ENCODE peak calls at places on chromosomes 11 and 22, in four cellular contexts. Z is keratinocyte, A is lung, U is astrocyte of the spinal cord. O is an unnamed sample.

GRCh38 chr22:38309614-38310517 is 7.4 kb downstream of the CSNK1E start:
- DNase-seq in Z (no peak), A (no peak), U (no peak), O (peak; percentile 31)

GRCh38 chr22:29044657-29045176 is 16.9 kb downstream of the C22orf31 start:
- DNase-seq in Z (no peak), A (no peak), U (peak; percentile 78), O (peak; percentile 63)

GRCh38 chr11:93444671-93445073 is 98.5 kb downstream of the SMCO4 start:
- DNase-seq in Z (no peak), A (no peak), U (peak; percentile 55), O (no peak)

GRCh38 chr11:46431211-46431610 is 39.6 kb upstream of the CHRM4 start:
- DNase-seq in Z (no peak), A (no peak), U (no peak), O (no peak)

GRCh38 chr11:130522284-130522961 is 74.0 kb downstream of the ADAMTS15 start:
- DNase-seq in Z (peak; percentile 35), A (peak; percentile 76), U (peak; percentile 93), O (peak; percentile 91)

GRCh38 chr22:25403752-25404471 is 160.6 kb upstream of the GRK3 start:
- DNase-seq in Z (no peak), A (no peak), U (peak; percentile 25), O (peak; percentile 44)

GRCh38 chr11:64095949-64096348 is 60.2 kb downstream of the FLRT1 start:
- DNase-seq in Z (no peak), A (no peak), U (no peak), O (no peak)

GRCh38 chr11:76701701-76702100 is 31.2 kb upstream of the LRRC32 start:
- DNase-seq in Z (no peak), A (no peak), U (peak; percentile 40), O (peak; percentile 57)

GRCh38 chr11:76669901-76670474 is 559 bp downstream of the LRRC32 start:
- DNase-seq in Z (no peak), A (no peak), U (peak; percentile 65), O (peak; percentile 91)

GRCh38 chr11:94909371-94909820 is 64.0 kb downstream of the CWC15 start:
- DNase-seq in Z (no peak), A (no peak), U (peak; percentile 38), O (no peak)

GRCh38 chr11:125968363-125968762 is 22.5 kb downstream of the VSIG10L2 start:
- DNase-seq in Z (peak; percentile 38), A (no peak), U (no peak), O (peak; percentile 14)

GRCh38 chr11:33329705-33330329 is 72.6 kb downstream of the HIPK3 start:
- DNase-seq in Z (peak; percentile 15), A (no peak), U (peak; percentile 73), O (peak; percentile 84)

GRCh38 chr22:47328550-47329243 is 566.2 kb downstream of the TBC1D22A start:
- DNase-seq in Z (peak; percentile 11), A (no peak), U (peak; percentile 97), O (peak; percentile 70)

GRCh38 chr22:43530864-43531201 is 119.0 kb downstream of the MPPED1 start:
- DNase-seq in Z (peak; percentile 38), A (no peak), U (no peak), O (no peak)

GRCh38 chr11:125941606-125942275 is 4.1 kb upstream of the VSIG10L2 start:
- DNase-seq in Z (no peak), A (peak; percentile 48), U (peak; percentile 10), O (peak; percentile 57)

GRCh38 chr11:73334244-73335203 is 26.4 kb downstream of the ARHGEF17 start:
- DNase-seq in Z (no peak), A (peak; percentile 71), U (peak; percentile 91), O (peak; percentile 88)

GRCh38 chr11:92453055-92453454 is 228.4 kb downstream of the FAT3 start:
- DNase-seq in Z (no peak), A (no peak), U (peak; percentile 78), O (peak; percentile 40)

GRCh38 chr11:18650859-18651557 is 16.9 kb upstream of the SPTY2D1 start:
- DNase-seq in Z (no peak), A (peak; percentile 40), U (peak; percentile 45), O (peak; percentile 83)

GRCh38 chr22:49015993-49016908 is 811.4 kb downstream of the BRD1 start:
- DNase-seq in Z (no peak), A (no peak), U (no peak), O (no peak)

DNA sequence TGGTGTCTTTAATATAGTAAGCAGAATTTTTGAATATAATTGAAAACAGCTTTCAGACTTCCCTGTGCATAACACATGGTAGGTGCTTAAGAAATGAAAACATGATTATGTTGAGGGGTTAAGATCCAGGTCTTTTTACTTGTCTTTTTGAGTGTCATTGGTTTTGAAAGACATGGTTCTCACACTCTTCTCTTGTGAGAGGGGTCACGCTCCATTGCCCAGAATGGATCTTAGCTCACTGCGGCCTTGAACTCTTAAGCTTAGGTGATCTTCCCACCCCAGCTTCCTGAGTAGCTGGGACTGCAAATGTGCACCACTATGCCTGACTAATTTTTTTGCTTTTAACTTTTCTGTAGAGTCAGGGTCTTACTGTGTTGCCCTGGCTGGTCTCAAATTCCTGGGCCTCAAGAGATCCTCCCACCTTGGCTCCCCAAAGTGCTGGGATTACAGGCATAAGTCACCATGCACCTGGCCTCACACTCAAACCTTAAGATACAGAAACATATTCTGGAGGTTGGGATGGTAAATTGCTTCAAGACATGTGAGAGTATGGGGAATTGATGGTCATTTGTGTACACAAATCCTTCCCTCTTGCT is 1.4 kb downstream of the SPCS2 start:
- DNase-seq in Z (no peak), A (no peak), U (no peak), O (no peak)
- H3K4me3 ChIP-seq in Z (peak overlapping the region; percentile 91), A (no peak overlapping the region), U (peak overlapping the region; percentile 96), O (peak overlapping the region; percentile 95)

GRCh38 chr11:119382101-119382500 is 611 bp upstream of the USP2 start:
- DNase-seq in Z (no peak), A (no peak), U (no peak), O (no peak)
- H3K4me3 ChIP-seq in Z (peak overlapping the region; percentile 17), A (no peak overlapping the region), U (peak overlapping the region; percentile 45), O (peak overlapping the region; percentile 52)

DNA sequence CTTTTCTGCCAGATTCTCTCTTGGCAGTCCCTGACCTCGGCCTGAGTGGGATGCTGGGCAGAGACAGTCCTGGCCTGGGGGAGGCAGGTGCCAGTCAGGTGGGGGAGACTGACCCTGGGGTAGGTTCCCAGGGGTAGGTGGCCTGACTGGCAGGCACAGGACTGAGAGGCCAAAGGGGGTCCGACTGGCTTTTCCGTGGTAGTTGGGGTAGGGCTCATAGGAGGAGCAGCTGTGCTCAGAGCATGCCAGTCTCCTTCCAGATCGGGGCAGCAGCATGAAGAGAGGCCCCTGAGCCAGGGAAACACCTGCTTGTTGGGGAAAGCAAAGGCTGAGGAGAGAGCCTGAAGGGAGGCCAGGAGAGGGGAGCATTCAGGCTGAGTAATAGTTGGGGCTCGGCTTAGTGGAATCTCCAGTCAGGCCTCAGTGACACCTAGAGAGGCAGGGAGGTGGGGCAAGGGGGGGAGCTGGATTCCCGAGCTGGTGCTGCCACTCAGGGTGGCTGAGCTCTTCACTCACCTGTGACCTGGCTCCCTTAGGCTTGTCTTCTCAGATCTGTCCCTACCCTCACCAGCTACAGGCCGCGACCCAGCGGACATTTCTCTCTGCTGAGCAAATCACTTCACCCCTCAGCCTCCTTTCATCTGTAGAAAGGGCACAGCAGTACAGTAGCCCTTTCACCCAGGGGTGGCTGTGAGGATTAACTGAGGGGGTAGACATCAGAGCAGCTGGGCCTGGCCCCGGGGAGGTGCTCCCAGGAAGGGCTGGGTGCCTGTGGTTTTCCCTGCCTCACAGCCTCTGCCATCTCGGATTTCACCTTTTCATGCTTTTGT is 26.2 kb downstream of the MCM5 start:
- DNase-seq in Z (no peak), A (no peak), U (no peak), O (no peak)
- H3K4me3 ChIP-seq in Z (no peak overlapping the region), A (no peak overlapping the region), U (no peak overlapping the region), O (no peak overlapping the region)

DNA sequence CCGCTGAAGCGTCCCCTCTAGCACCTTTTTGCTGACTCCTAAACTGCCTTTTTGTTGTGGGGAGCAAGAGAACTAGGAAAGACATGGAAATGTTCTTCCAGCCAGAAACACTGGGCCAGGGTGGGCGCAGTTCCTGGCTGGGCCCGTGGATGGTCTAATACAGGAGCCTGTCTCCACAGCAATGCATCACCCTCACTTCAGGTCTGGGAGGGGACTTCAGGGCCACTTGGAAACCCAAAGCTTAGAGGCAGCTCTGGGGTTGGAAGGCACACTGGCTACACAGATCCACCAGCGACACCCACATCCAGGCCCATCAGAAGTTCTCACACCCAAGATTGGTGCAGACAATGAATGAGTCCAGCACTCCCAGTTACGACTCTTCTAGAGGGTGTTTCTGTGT is 120.3 kb downstream of the ETS1 start:
- DNase-seq in Z (no peak), A (no peak), U (no peak), O (no peak)
- H3K4me3 ChIP-seq in Z (no peak overlapping the region), A (no peak overlapping the region), U (no peak overlapping the region), O (no peak overlapping the region)

GRCh38 chr11:9568854-9569587 is 4.4 kb upstream of the WEE1 start:
- DNase-seq in Z (peak; percentile 74), A (peak; percentile 64), U (peak; percentile 98), O (peak; percentile 96)
- H3K4me3 ChIP-seq in Z (peak overlapping the region; percentile 17), A (no peak overlapping the region), U (no peak overlapping the region), O (no peak overlapping the region)

O was measured in cardiac fibroblast.